ENCODE peak calls at places on chromosome 21, in seven cellular contexts. Z is effector memory CD8-positive, alpha-beta T cell; D is HTR-8/SVneo; P is frontal cortex; Y is skeletal muscle cell; V is foreskin melanocyte; K is neuronal stem cell. M is an unnamed sample.

GRCh38 chr21:36709030-36709867 is 10.3 kb downstream of the SIM2 start:
- DNase-seq in Z (no peak), D (no peak), P (no peak), Y (no peak), V (no peak), K (no peak), M (no peak)

GRCh38 chr21:33266784-33267135 is 593 bp downstream of the IL10RB start:
- DNase-seq in Z (peak; percentile 37), D (no peak), P (peak; percentile 24), Y (no peak), V (no peak), K (no peak), M (no peak)

GRCh38 chr21:33644383-33645074 is 2.2 kb downstream of the ITSN1 start:
- DNase-seq in Z (no peak), D (no peak), P (no peak), Y (peak; percentile 43), V (no peak), K (no peak), M (no peak)

GRCh38 chr21:37871121-37871862 is 45.0 kb downstream of the KCNJ6 start:
- DNase-seq in Z (no peak), D (no peak), P (no peak), Y (peak; percentile 87), V (no peak), K (no peak), M (no peak)

GRCh38 chr21:38910390-38911008 is 104.8 kb downstream of the ETS2 start:
- DNase-seq in Z (no peak), D (no peak), P (no peak), Y (no peak), V (no peak), K (no peak), M (no peak)

GRCh38 chr21:42563261-42564045 is 49.8 kb downstream of the SLC37A1 start:
- DNase-seq in Z (no peak), D (no peak), P (no peak), Y (no peak), V (no peak), K (no peak), M (no peak)

GRCh38 chr21:45439171-45439872 is 34.4 kb downstream of the COL18A1 start:
- DNase-seq in Z (peak; percentile 78), D (peak; percentile 87), P (peak; percentile 94), Y (peak; percentile 42), V (peak; percentile 85), K (peak; percentile 79), M (peak; percentile 86)

GRCh38 chr21:24007592-24007991 is 1599.7 kb downstream of the MRPL39 start:
- DNase-seq in Z (no peak), D (no peak), P (no peak), Y (no peak), V (no peak), K (no peak), M (no peak)

GRCh38 chr21:36705679-36706481 is 7.0 kb downstream of the SIM2 start:
- DNase-seq in Z (no peak), D (no peak), P (no peak), Y (no peak), V (no peak), K (peak; percentile 30), M (no peak)

GRCh38 chr21:39601194-39601940 is 11.4 kb upstream of the B3GALT5 start:
- DNase-seq in Z (no peak), D (no peak), P (no peak), Y (no peak), V (no peak), K (no peak), M (no peak)

GRCh38 chr21:45383615-45384201 is 21.3 kb upstream of the COL18A1 start:
- DNase-seq in Z (no peak), D (no peak), P (no peak), Y (no peak), V (no peak), K (no peak), M (no peak)

GRCh38 chr21:21200939-21201610 is 202.9 kb downstream of the NCAM2 start:
- DNase-seq in Z (no peak), D (no peak), P (no peak), Y (no peak), V (peak; percentile 25), K (no peak), M (no peak)